ENCODE peak calls at places on chromosomes 7 and 10, in five cellular contexts. J, K, R, O and Z are unnamed samples.
A peak's percentile ranks its signal among the peaks of the same experiment; 100 is the strongest.

GRCh38 chr10:90862908-90863514 is 5.2 kb upstream of the HTR7 start:
- DNase-seq in R (no peak), O (peak; percentile 46), K (no peak), J (no peak), Z (no peak)

GRCh38 chr10:4352566-4352961 is 473.4 kb upstream of the AKR1E2 start:
- DNase-seq in K (no peak), R (peak; percentile 37), J (no peak), O (no peak), Z (peak; percentile 51)

GRCh38 chr10:70494536-70494935 is 16.0 kb downstream of the PALD1 start:
- DNase-seq in K (no peak), O (no peak), R (no peak), J (no peak), Z (no peak)

GRCh38 chr10:86163522-86164215 is 202.9 kb downstream of the GRID1 start:
- DNase-seq in J (no peak), K (peak; percentile 17), O (no peak), R (no peak), Z (no peak)

GRCh38 chr7:81684513-81685262 is 85.2 kb downstream of the HGF start:
- DNase-seq in R (peak; percentile 70), J (peak; percentile 84), K (peak; percentile 67), O (peak; percentile 99), Z (peak; percentile 74)

GRCh38 chr7:93551063-93551895 is 23.2 kb downstream of the CALCR start:
- DNase-seq in K (no peak), J (no peak), O (peak; percentile 63), R (no peak), Z (no peak)

GRCh38 chr10:132486539-132487121 is 51.0 kb upstream of the INPP5A start:
- DNase-seq in K (peak; percentile 31), R (no peak), O (no peak), J (no peak), Z (no peak)

GRCh38 chr10:73992899-73993788 is 4.8 kb upstream of the VCL start:
- DNase-seq in J (no peak), R (no peak), O (no peak), K (no peak), Z (no peak)

GRCh38 chr7:80439894-80440811 is 71.7 kb downstream of the GNAT3 start:
- DNase-seq in J (no peak), K (no peak), O (peak; percentile 96), R (no peak), Z (no peak)

GRCh38 chr7:106284516-106285050 is at the start of gene NAMPT:
- DNase-seq in J (peak; percentile 67), R (peak; percentile 63), O (peak; percentile 39), K (peak; percentile 79), Z (no peak)

GRCh38 chr7:33183504-33183903 is 54.1 kb downstream of the BBS9 start:
- DNase-seq in J (no peak), O (no peak), K (no peak), R (no peak), Z (no peak)
- H3K4me3 ChIP-seq in J (no peak overlapping the region), O (no peak overlapping the region), K (no peak overlapping the region), R (no peak overlapping the region), Z (no peak overlapping the region)

GRCh38 chr10:113463083-113463482 is 89.8 kb upstream of the HABP2 start:
- DNase-seq in O (no peak), K (no peak), R (no peak), J (no peak), Z (no peak)
- TF ChIP-seq CTCF in O (no peak), K (no peak), R (no peak), J (no peak), Z (no peak)

GRCh38 chr7:129821476-129821875 is 131.3 kb downstream of the UBE2H start:
- DNase-seq in K (no peak), O (no peak), R (no peak), J (no peak), Z (no peak)

GRCh38 chr7:129827467-129827990 is 125.2 kb downstream of the UBE2H start:
- DNase-seq in O (no peak), J (no peak), R (no peak), K (no peak), Z (no peak)

GRCh38 chr7:129825005-129825553 is 127.7 kb downstream of the UBE2H start:
- DNase-seq in O (peak; percentile 58), J (peak; percentile 44), R (peak; percentile 70), K (peak; percentile 72), Z (peak; percentile 36)

GRCh38 chr7:129825554-129826267 is 127.0 kb downstream of the UBE2H start:
- DNase-seq in O (peak; percentile 79), R (peak; percentile 93), J (peak; percentile 90), K (peak; percentile 94), Z (peak; percentile 73)

GRCh38 chr7:129824291-129825004 is 128.3 kb downstream of the UBE2H start:
- DNase-seq in O (no peak), J (no peak), K (no peak), R (no peak), Z (no peak)
- H3K27ac ChIP-seq in O (no peak overlapping the region), J (no peak overlapping the region), K (no peak overlapping the region), R (no peak overlapping the region), Z (no peak overlapping the region)

DNA sequence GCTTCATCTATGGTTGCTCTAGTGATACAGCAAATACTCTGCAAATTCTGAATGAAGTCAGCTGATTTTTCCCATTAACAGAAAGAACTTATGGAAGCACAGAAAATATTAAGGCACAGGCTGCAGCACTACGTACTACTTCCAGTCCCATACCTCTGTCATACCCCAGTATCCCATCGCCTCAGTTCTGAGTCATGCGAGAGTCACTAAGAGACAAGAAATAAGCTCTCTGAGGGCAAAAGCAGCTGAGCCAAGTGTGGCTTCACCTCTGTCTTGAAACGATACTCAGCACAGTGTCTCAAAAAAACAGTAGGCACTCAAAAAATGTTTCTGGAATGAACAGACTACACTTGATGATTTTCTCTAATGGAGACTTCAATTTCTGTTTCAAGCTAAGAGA is 48.2 kb downstream of the EZH2 start:
- DNase-seq in O (no peak), J (no peak), R (no peak), K (no peak), Z (no peak)
- H3K4me3 ChIP-seq in O (no peak overlapping the region), J (no peak overlapping the region), R (no peak overlapping the region), K (no peak overlapping the region), Z (no peak overlapping the region)

DNA sequence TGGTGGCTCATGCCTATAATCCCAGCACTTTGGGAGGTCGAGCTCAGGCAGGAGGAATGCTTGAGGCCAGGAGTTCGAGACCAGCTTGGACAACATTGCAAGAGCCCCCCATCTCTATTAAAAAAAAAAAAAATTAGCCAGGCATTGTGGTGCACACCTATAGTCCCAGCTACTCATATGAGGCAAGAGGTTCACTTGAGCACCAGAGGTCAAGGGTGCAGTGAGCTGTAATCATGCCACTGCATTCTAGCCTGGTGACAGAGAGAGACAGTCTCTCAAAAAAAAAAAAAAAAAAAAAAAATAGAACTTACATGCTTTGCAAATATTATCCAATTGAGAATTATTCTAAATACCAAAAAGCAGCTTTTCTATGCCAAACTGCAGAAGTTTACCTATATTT is 11.0 kb downstream of the KIN start:
- DNase-seq in O (no peak), K (no peak), R (no peak), J (no peak), Z (no peak)
- TF ChIP-seq CTCF in O (no peak), K (no peak), R (no peak), J (no peak), Z (no peak)

DNA sequence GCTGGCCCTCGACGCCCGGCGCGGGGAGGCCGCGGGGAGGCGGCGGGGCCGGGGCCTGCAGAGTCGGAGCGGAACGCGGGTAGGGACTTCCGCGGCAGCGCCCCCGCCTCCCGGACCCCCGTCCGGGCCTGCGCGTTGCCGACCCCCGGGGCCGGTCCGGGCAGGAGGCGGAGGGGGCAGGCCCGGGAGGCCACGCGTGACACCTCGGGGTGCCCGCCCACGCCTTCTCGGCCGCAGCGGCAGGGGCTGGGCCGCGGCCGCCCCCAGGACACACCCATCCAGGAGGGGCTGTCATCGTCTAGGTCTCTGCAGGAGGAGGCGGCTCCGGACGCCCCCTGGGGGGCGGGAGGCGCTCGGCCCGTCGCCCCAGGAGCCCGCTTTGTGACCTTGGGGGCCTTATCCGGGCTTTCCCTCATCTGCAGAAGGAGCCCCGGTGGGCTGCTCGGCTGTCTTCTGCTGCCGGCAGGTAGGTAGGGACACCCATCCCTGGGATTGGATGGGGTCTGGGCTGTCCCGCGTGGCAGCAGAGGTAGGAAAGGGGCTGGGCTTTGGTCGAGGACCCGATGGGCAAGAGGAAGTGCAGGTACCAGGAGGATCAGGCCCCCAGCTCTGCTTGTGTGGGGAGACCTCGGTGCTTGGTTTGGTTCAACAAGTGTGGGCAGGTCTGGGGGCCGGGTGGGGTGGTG is 569 bp downstream of the ZNF316 start:
- DNase-seq in K (peak; percentile 54), O (peak; percentile 30), R (peak; percentile 25), J (peak; percentile 37), Z (no peak)
- H3K27ac ChIP-seq in K (no peak overlapping the region), O (peak overlapping the region; percentile 69), R (no peak overlapping the region), J (peak overlapping the region; percentile 65), Z (peak overlapping the region; percentile 72)